ENCODE peak calls at places on chromosomes 1 and 21, in nine cellular contexts. K is right lobe of liver; Q is heart right ventricle; F is naive thymus-derived CD4-positive, alpha-beta T cell; A is MM.1S; B is left lung; O is GM23338; T is spleen; L is mesenchymal stem cell. X is an unnamed sample. For H3K4me1, the result is how much of the 10 kb centered on the place peaks cover.

GRCh38 chr1:150087415-150087814 is 19.8 kb downstream of the VPS45 start:
- DNase-seq in K (no peak), Q (no peak), F (no peak), A (no peak), B (no peak), O (no peak), T (no peak), L (no peak), X (no peak)

GRCh38 chr1:179742717-179743678 is at the start of gene FAM163A:
- DNase-seq in K (no peak), Q (no peak), F (peak), A (no peak), B (peak), O (peak), T (no peak), L (no peak), X (peak)

GRCh38 chr1:21956720-21957552 is 19.8 kb upstream of the HSPG2 start:
- DNase-seq in K (peak), Q (peak), F (peak), A (no peak), B (peak), O (peak), T (no peak), L (peak), X (no peak)

GRCh38 chr1:242524571-242525359 is at the start of gene PLD5:
- DNase-seq in K (no peak), Q (no peak), F (no peak), A (peak), B (peak), O (peak), T (peak), L (no peak), X (peak)

GRCh38 chr1:22333516-22334121 is 118.0 kb upstream of the ZBTB40 start:
- DNase-seq in K (no peak), Q (no peak), F (no peak), A (no peak), B (no peak), O (no peak), T (no peak), L (no peak), X (no peak)

GRCh38 chr1:220271706-220272046 is 577 bp downstream of the RAB3GAP2 start:
- DNase-seq in K (no peak), Q (peak), F (peak), A (no peak), B (no peak), O (peak), T (peak), L (peak), X (peak)

GRCh38 chr1:101262060-101262459 is 25.2 kb downstream of the S1PR1 start:
- DNase-seq in K (no peak), Q (no peak), F (no peak), A (no peak), B (no peak), O (no peak), T (no peak), L (no peak), X (no peak)

GRCh38 chr1:232292246-232292645 is 337.7 kb downstream of the SIPA1L2 start:
- DNase-seq in K (no peak), Q (no peak), F (no peak), A (no peak), B (no peak), O (no peak), T (no peak), L (no peak), X (no peak)

GRCh38 chr1:16092097-16092922 is 18.9 kb upstream of the FAM131C start:
- DNase-seq in K (no peak), Q (no peak), F (no peak), A (no peak), B (peak), O (no peak), T (no peak), L (no peak), X (no peak)

GRCh38 chr21:33828083-33828482 is 87.5 kb downstream of the ATP5PO start:
- DNase-seq in K (no peak), Q (no peak), F (no peak), A (no peak), B (no peak), O (no peak), T (no peak), L (no peak), X (no peak)

GRCh38 chr1:12528021-12528852 is 89.8 kb downstream of the DHRS3 start:
- DNase-seq in K (peak), Q (no peak), F (no peak), A (no peak), B (peak), O (no peak), T (peak), L (peak), X (no peak)

GRCh38 chr1:38327559-38327973 is 281.0 kb upstream of the POU3F1 start:
- DNase-seq in K (no peak), Q (no peak), F (no peak), A (no peak), B (no peak), O (no peak), T (no peak), L (no peak), X (peak)

GRCh38 chr1:22121421-22121911 is 21.4 kb downstream of the WNT4 start:
- DNase-seq in K (no peak), Q (no peak), F (no peak), A (no peak), B (peak), O (peak), T (peak), L (no peak), X (peak)

GRCh38 chr1:22509815-22510214 is 53.5 kb upstream of the EPHA8 start:
- DNase-seq in K (no peak), Q (no peak), F (no peak), A (no peak), B (no peak), O (no peak), T (no peak), L (no peak), X (no peak)

GRCh38 chr1:226938903-226939438 is 1.1 kb upstream of the COQ8A start:
- DNase-seq in K (no peak), Q (no peak), F (no peak), A (peak), B (no peak), O (no peak), T (no peak), L (peak), X (peak)

GRCh38 chr1:232011961-232012360 is 385.4 kb downstream of the DISC1 start:
- DNase-seq in K (no peak), Q (no peak), F (no peak), A (no peak), B (no peak), O (no peak), T (no peak), L (peak), X (peak)

GRCh38 chr1:53654216-53655210 is 84.5 kb downstream of the GLIS1 start:
- DNase-seq in K (no peak), Q (no peak), F (no peak), A (no peak), B (no peak), O (no peak), T (peak), L (peak), X (peak)

GRCh38 chr1:8666394-8667167 is 150.9 kb downstream of the RERE start:
- DNase-seq in K (no peak), Q (no peak), F (no peak), A (no peak), B (no peak), O (no peak), T (no peak), L (peak), X (no peak)

GRCh38 chr1:213274140-213274539 is 223.1 kb downstream of the RPS6KC1 start:
- DNase-seq in K (no peak), Q (no peak), F (no peak), A (peak), B (no peak), O (no peak), T (no peak), L (no peak), X (no peak)

GRCh38 chr1:156896490-156897033 is 3.0 kb downstream of the PEAR1 start:
- DNase-seq in K (no peak), Q (no peak), F (no peak), A (no peak), B (peak), O (peak), T (no peak), L (peak), X (peak)

GRCh38 chr1:41366428-41367101 is 5.3 kb downstream of the FOXO6 start:
- DNase-seq in K (no peak), Q (no peak), F (peak), A (no peak), B (no peak), O (no peak), T (peak), L (no peak), X (no peak)

GRCh38 chr1:20008391-20008841 is 29.0 kb upstream of the PLA2G2A start:
- DNase-seq in K (peak), Q (peak), F (no peak), A (no peak), B (no peak), O (no peak), T (no peak), L (peak), X (no peak)

GRCh38 chr1:19675797-19676196 is 11.1 kb downstream of the HTR6 start:
- DNase-seq in K (no peak), Q (no peak), F (no peak), A (no peak), B (no peak), O (no peak), T (no peak), L (no peak), X (no peak)

GRCh38 chr1:193754732-193755427 is 568.5 kb upstream of the B3GALT2 start:
- DNase-seq in K (no peak), Q (no peak), F (no peak), A (no peak), B (no peak), O (peak), T (no peak), L (no peak), X (peak)

GRCh38 chr1:62040973-62041372 is 153.7 kb upstream of the L1TD1 start:
- DNase-seq in K (no peak), Q (no peak), F (no peak), A (no peak), B (no peak), O (no peak), T (no peak), L (no peak), X (no peak)

GRCh38 chr1:219227731-219228419 is 54.2 kb downstream of the LYPLAL1 start:
- DNase-seq in K (no peak), Q (no peak), F (no peak), A (no peak), B (no peak), O (peak), T (no peak), L (no peak), X (no peak)

GRCh38 chr1:87878873-87879272 is 550.2 kb downstream of the LMO4 start:
- DNase-seq in K (no peak), Q (no peak), F (no peak), A (no peak), B (no peak), O (no peak), T (no peak), L (no peak), X (no peak)

GRCh38 chr1:20370628-20371200 is 80.0 kb downstream of the VWA5B1 start:
- DNase-seq in K (no peak), Q (no peak), F (no peak), A (no peak), B (no peak), O (no peak), T (no peak), L (no peak), X (no peak)

GRCh38 chr1:12478612-12478985 is 139.4 kb downstream of the DHRS3 start:
- DNase-seq in K (no peak), Q (no peak), F (peak), A (no peak), B (no peak), O (no peak), T (peak), L (no peak), X (no peak)

GRCh38 chr1:42756956-42757891 is 9.6 kb downstream of the P3H1 start:
- DNase-seq in K (no peak), Q (no peak), F (no peak), A (peak), B (no peak), O (peak), T (no peak), L (peak), X (peak)

GRCh38 chr21:27681841-27682240 is 715.0 kb upstream of the ADAMTS5 start:
- DNase-seq in K (no peak), Q (no peak), F (no peak), A (no peak), B (no peak), O (no peak), T (no peak), L (peak), X (no peak)

GRCh38 chr1:23100074-23100748 is 68.4 kb downstream of the LUZP1 start:
- DNase-seq in K (no peak), Q (no peak), F (no peak), A (no peak), B (no peak), O (peak), T (no peak), L (peak), X (peak)

DNA sequence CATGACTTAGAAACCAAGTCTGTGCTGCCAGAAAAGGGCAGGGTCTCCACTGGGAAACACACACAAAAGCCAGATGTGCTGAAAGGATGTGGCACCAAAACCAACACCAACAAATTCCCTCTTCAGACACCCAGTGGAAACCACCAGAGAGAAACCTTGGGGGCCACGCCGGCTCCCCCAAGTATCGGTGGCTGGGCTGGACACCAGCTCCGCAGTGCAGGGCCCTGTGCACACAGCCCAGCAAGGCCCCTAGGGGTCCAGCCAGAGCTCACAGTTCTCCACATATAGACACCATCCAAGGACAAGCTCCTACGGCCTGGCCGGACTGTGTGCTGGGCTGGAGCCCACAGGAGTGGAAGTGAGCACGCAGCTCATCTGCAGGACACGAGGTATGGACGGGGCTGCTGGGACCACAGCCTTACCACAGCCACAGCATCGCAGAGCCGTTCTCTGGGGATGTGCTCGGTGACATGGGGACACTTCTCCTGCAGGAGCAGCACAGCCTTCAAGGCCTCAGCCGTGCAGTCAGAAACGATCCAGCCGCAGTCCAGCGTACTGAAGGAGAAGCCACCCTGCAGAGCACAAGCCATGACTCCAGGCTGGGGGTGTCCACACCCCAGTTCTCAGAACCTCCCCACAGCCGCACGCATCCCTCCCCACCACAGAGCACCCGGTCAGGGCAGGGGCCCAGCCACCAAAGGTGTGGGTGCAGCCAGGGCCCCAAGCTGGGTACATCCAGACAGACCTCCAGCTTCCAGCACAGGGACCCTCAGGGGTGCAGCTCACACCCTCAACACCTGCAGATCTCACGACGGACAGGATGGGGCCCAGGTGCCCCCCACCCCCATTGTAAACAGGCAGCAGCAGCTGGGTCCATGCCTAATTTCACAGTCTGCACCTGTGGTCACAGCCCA is 21.3 kb downstream of the LSS start:
- DNase-seq in K (no peak), Q (no peak), F (no peak), A (no peak), B (peak), O (no peak), T (peak), L (no peak), X (no peak)
- H3K4me1 ChIP-seq in K (under half), Q (under half), F (under half), A (under half), B (under half), O (under half), T (under half), L (under half), X (under half)

GRCh38 chr1:228087771-228088251 is 5.3 kb downstream of the ARF1 start:
- DNase-seq in K (no peak), Q (no peak), F (no peak), A (no peak), B (peak), O (no peak), T (peak), L (peak), X (no peak)

GRCh38 chr1:228091084-228091483 is 8.6 kb downstream of the ARF1 start:
- DNase-seq in K (no peak), Q (no peak), F (no peak), A (no peak), B (no peak), O (no peak), T (peak), L (no peak), X (no peak)

GRCh38 chr1:228089520-228090380 is 7.2 kb downstream of the ARF1 start:
- DNase-seq in K (no peak), Q (no peak), F (no peak), A (no peak), B (no peak), O (no peak), T (peak), L (no peak), X (no peak)

GRCh38 chr1:228090613-228091081 is 8.1 kb downstream of the ARF1 start:
- DNase-seq in K (no peak), Q (no peak), F (no peak), A (peak), B (no peak), O (no peak), T (peak), L (peak), X (no peak)

GRCh38 chr1:228088586-228089498 is 6.3 kb downstream of the ARF1 start:
- DNase-seq in K (no peak), Q (no peak), F (no peak), A (no peak), B (no peak), O (no peak), T (peak), L (peak), X (no peak)
- H3K4me1 ChIP-seq in K (under half), Q (half or more), F (half or more), A (half or more), B (half or more), O (under half), T (half or more), L (half or more), X (under half)

GRCh38 chr1:84163123-84164038 is 19.3 kb downstream of the PRKACB start:
- DNase-seq in K (no peak), Q (no peak), F (no peak), A (no peak), B (no peak), O (no peak), T (no peak), L (no peak), X (no peak)
- H3K4me1 ChIP-seq in K (under half), Q (under half), F (under half), A (under half), B (under half), O (under half), T (under half), L (under half), X (under half)

GRCh38 chr1:167554028-167554779 is 642 bp upstream of the CREG1 start:
- DNase-seq in K (no peak), Q (no peak), F (no peak), A (no peak), B (no peak), O (peak), T (no peak), L (no peak), X (peak)
- H3K4me1 ChIP-seq in K (under half), Q (under half), F (under half), A (under half), B (half or more), O (under half), T (under half), L (under half), X (under half)

GRCh38 chr1:203168256-203168786 is 7.3 kb downstream of the MYBPH start:
- DNase-seq in K (no peak), Q (no peak), F (no peak), A (no peak), B (no peak), O (no peak), T (peak), L (no peak), X (no peak)
- H3K4me1 ChIP-seq in K (under half), Q (under half), F (under half), A (under half), B (under half), O (under half), T (under half), L (under half), X (under half)

DNA sequence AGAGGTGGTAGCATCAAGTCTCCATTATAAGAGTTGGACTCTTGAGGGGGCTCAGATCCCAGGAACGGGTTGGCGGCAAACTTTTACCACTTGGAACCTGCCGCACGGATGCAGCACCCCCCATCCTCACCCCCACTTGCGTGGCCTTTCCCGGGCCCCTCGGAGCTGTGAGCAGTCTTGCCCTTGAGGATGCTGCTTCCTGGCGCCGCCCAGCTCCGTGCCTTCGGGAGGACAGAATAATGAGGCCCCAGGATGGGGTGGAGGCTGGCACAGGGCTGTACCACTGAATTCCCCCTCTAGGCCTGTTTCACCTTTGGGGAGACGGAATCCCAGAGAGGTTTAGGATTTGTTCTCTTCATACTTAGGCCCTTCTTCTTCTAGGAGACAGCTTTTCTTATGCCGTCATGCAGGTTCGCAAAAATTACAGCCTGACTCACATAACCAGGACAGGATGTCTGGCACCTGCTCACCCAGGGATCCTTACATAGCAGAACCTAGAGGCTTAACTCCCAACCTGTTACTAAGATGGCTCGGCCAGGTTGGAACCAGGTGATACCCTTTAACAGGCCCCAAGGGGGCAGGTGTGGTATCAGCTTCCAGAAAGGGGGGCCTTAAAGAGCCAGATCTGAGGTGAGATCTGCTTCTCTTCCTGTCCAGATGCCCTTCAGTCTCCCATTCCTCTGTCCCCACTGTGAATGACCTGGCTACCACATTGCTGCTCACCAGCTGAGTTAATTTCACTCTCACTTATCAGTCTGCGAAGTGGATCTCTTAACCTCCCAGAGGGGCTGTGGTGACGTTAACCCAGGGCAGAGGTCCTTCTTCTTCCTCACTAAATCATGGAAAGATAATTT is 1.5 kb downstream of the TRNP1 start:
- DNase-seq in K (no peak), Q (no peak), F (no peak), A (no peak), B (no peak), O (peak), T (no peak), L (no peak), X (peak)
- H3K4me1 ChIP-seq in K (under half), Q (under half), F (under half), A (under half), B (half or more), O (half or more), T (under half), L (half or more), X (under half)

DNA sequence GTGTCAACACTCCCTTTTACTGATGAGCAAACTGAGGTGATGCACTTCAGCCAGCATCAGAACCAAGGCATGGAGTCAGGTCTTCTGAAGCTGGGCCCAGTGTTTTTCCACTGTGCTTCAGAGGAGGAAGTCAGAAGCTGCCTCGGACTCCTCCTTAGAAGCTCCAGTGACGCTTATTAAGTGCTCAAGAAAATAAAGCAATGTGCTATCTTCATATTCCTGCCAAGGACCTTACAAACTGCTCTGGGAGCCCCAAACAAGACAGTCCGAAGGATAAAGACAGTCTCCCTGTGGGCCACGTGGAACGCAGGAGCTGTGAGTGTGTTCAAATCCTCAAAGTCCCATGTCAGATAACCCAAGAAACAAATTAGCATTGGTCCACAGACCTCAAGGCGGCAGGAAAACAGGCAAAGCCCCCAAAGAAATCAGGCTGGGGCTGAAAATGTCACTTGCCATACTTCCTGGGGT is 3.1 kb upstream of the NAV1 start:
- DNase-seq in K (no peak), Q (no peak), F (no peak), A (no peak), B (no peak), O (no peak), T (no peak), L (peak), X (no peak)
- H3K4me1 ChIP-seq in K (under half), Q (under half), F (under half), A (under half), B (half or more), O (under half), T (under half), L (under half), X (under half)

GRCh38 chr1:107829083-107829771 is 135.8 kb downstream of the VAV3 start:
- DNase-seq in K (no peak), Q (no peak), F (no peak), A (peak), B (no peak), O (no peak), T (no peak), L (peak), X (no peak)
- H3K4me1 ChIP-seq in K (under half), Q (under half), F (under half), A (under half), B (under half), O (under half), T (under half), L (under half), X (under half)

X was measured in mesendoderm.